ENCODE peak calls at places on chromosomes 2 and 18, in eight cellular contexts. E is RWPE1; A is pons; G is Daoy; H is Kasumi-1; M is EL; B is central memory CD4-positive, alpha-beta T cell; J is iris pigment epithelial cell. F is an unnamed sample.

GRCh38 chr18:48493856-48494255 is 45.0 kb upstream of the CTIF start:
- DNase-seq in B (no peak), M (no peak), H (no peak), E (no peak), A (no peak), J (no peak), G (no peak), F (no peak)

GRCh38 chr18:79879566-79879965 is 71.9 kb downstream of the SLC66A2 start:
- DNase-seq in J (no peak), E (no peak), A (no peak), M (no peak), G (no peak), H (no peak), B (no peak), F (no peak)

GRCh38 chr18:68181956-68182355 is 533.0 kb downstream of the TMX3 start:
- DNase-seq in A (no peak), E (no peak), H (no peak), M (peak; percentile 39), G (no peak), J (peak; percentile 38), B (no peak), F (no peak)

GRCh38 chr2:69026026-69026425 is 13.0 kb downstream of the ANTXR1 start:
- DNase-seq in H (peak; percentile 79), M (peak; percentile 50), B (no peak), A (peak; percentile 72), J (peak; percentile 67), G (peak; percentile 41), E (no peak), F (peak; percentile 56)

GRCh38 chr2:208379192-208379591 is 27.4 kb upstream of the PTH2R start:
- DNase-seq in G (no peak), M (no peak), J (no peak), E (no peak), B (no peak), A (no peak), H (no peak), F (no peak)

GRCh38 chr2:145198555-145198954 is 678.6 kb upstream of the ZEB2 start:
- DNase-seq in M (no peak), A (no peak), G (no peak), H (no peak), J (no peak), E (no peak), B (no peak), F (no peak)

GRCh38 chr2:102051659-102052366 is 60.1 kb downstream of the IL1R2 start:
- DNase-seq in E (no peak), M (peak; percentile 83), B (no peak), H (no peak), G (peak; percentile 56), A (no peak), J (peak; percentile 44), F (peak; percentile 77)

GRCh38 chr18:55110436-55110835 is 151.2 kb upstream of the CCDC68 start:
- DNase-seq in G (no peak), B (no peak), A (no peak), H (no peak), M (peak; percentile 17), J (no peak), E (no peak), F (peak; percentile 40)

GRCh38 chr2:217953531-217953932 is 49.3 kb downstream of the TNS1 start:
- DNase-seq in E (no peak), J (no peak), A (no peak), H (no peak), G (no peak), M (no peak), B (no peak), F (no peak)

GRCh38 chr2:42663106-42663755 is 94.8 kb downstream of the MTA3 start:
- DNase-seq in E (peak; percentile 64), G (peak; percentile 70), B (peak; percentile 45), H (peak; percentile 85), J (peak; percentile 82), M (peak; percentile 68), A (peak; percentile 88), F (peak; percentile 67)

GRCh38 chr2:216555274-216555673 is 56.6 kb downstream of the RPL37A start:
- DNase-seq in B (no peak), E (peak; percentile 18), M (peak; percentile 71), J (no peak), H (no peak), A (peak; percentile 90), G (peak; percentile 59), F (peak; percentile 81)

F was measured in RPMI7951.